ENCODE peak calls at places on chromosomes 3 and 15, in seven cellular contexts. S is hepatocyte, K is HCT116, U is GM23248, Z is PC-3, E is neural progenitor cell, Q is GM23338. B is an unnamed sample.

GRCh38 chr15:67819636-67820035 is 5.7 kb upstream of the SKOR1 start:
- DNase-seq in U (no peak), K (no peak), S (no peak), Z (no peak), Q (peak; percentile 45), E (no peak), B (no peak)

GRCh38 chr15:32781781-32782180 is 64.0 kb downstream of the GREM1 start:
- DNase-seq in S (no peak), Q (peak; percentile 17), E (no peak), K (no peak), Z (no peak), U (no peak), B (no peak)

GRCh38 chr3:182567666-182568065 is 225.6 kb upstream of the ATP11B start:
- DNase-seq in S (peak; percentile 25), Z (no peak), E (peak; percentile 13), Q (peak; percentile 67), U (no peak), K (no peak), B (no peak)

GRCh38 chr15:80924278-80924677 is 65.3 kb downstream of the MESD start:
- DNase-seq in Q (no peak), K (no peak), S (no peak), U (no peak), Z (no peak), E (no peak), B (no peak)

GRCh38 chr3:18745472-18745871 is 320.3 kb upstream of the SATB1 start:
- DNase-seq in Q (no peak), U (no peak), S (no peak), Z (no peak), K (no peak), E (no peak), B (no peak)

GRCh38 chr15:76330281-76330680 is 6.3 kb upstream of the ISL2 start:
- DNase-seq in S (no peak), Q (peak; percentile 82), K (no peak), Z (peak; percentile 79), U (peak; percentile 75), E (peak; percentile 76), B (no peak)

GRCh38 chr3:193605876-193606275 is 12.9 kb downstream of the OPA1 start:
- DNase-seq in Q (peak; percentile 92), U (peak; percentile 72), S (peak; percentile 82), Z (peak; percentile 88), K (peak; percentile 56), E (peak; percentile 80), B (peak; percentile 73)

GRCh38 chr3:49869525-49870126 is at the start of gene CAMKV:
- DNase-seq in Q (peak; percentile 80), S (peak; percentile 44), Z (no peak), U (peak; percentile 24), K (no peak), E (peak; percentile 83), B (peak; percentile 35)

GRCh38 chr3:157066335-157067071 is 93.4 kb downstream of the CCNL1 start:
- DNase-seq in U (peak; percentile 75), K (no peak), E (no peak), Z (peak; percentile 61), S (no peak), Q (no peak), B (no peak)

GRCh38 chr15:29818141-29818540 is 4.1 kb downstream of the TJP1 start:
- DNase-seq in S (no peak), E (no peak), Z (peak; percentile 85), K (no peak), Q (no peak), U (peak; percentile 36), B (no peak)

GRCh38 chr3:1195922-1196321 is 103.1 kb downstream of the CNTN6 start:
- DNase-seq in Z (no peak), S (peak; percentile 32), K (no peak), Q (no peak), E (no peak), U (peak; percentile 88), B (no peak)

GRCh38 chr3:115236496-115236895 is 89.4 kb upstream of the ZBTB20 start:
- DNase-seq in S (no peak), E (no peak), Z (no peak), Q (no peak), U (no peak), K (no peak), B (no peak)

GRCh38 chr15:73388256-73388781 is 19.6 kb upstream of the HCN4 start:
- DNase-seq in Q (peak; percentile 30), E (no peak), U (peak; percentile 68), K (peak; percentile 72), S (peak; percentile 55), Z (peak; percentile 89), B (no peak)

GRCh38 chr3:191952609-191953008 is 491.6 kb downstream of the PYDC2 start:
- DNase-seq in E (no peak), Q (no peak), Z (no peak), S (no peak), U (no peak), K (no peak), B (no peak)

GRCh38 chr15:73326157-73326556 is 42.6 kb downstream of the HCN4 start:
- DNase-seq in S (no peak), U (no peak), E (no peak), K (no peak), Q (no peak), Z (no peak), B (no peak)

GRCh38 chr15:99110581-99111320 is 5.9 kb downstream of the SYNM start:
- DNase-seq in E (no peak), U (peak; percentile 31), Q (no peak), K (no peak), Z (no peak), S (no peak), B (no peak)

GRCh38 chr3:29696311-29696710 is 415.4 kb downstream of the RBMS3 start:
- DNase-seq in Z (no peak), Q (no peak), K (no peak), U (peak; percentile 55), E (no peak), S (no peak), B (no peak)

GRCh38 chr3:176950743-176951142 is 246.5 kb downstream of the TBL1XR1 start:
- DNase-seq in U (peak; percentile 86), Z (peak; percentile 71), E (no peak), K (no peak), Q (no peak), S (no peak), B (no peak)

GRCh38 chr3:101279162-101279561 is 41.2 kb downstream of the IMPG2 start:
- DNase-seq in Z (peak; percentile 61), E (no peak), U (peak; percentile 33), S (no peak), K (no peak), Q (no peak), B (no peak)

GRCh38 chr3:144055604-144056003 is 84.0 kb downstream of the DIPK2A start:
- DNase-seq in Q (no peak), K (no peak), U (peak; percentile 40), S (no peak), E (no peak), Z (peak; percentile 68), B (no peak)

GRCh38 chr3:20256144-20256543 is 70.1 kb upstream of the SGO1 start:
- DNase-seq in E (no peak), S (no peak), K (no peak), Z (peak; percentile 51), Q (no peak), U (no peak), B (no peak)

DNA sequence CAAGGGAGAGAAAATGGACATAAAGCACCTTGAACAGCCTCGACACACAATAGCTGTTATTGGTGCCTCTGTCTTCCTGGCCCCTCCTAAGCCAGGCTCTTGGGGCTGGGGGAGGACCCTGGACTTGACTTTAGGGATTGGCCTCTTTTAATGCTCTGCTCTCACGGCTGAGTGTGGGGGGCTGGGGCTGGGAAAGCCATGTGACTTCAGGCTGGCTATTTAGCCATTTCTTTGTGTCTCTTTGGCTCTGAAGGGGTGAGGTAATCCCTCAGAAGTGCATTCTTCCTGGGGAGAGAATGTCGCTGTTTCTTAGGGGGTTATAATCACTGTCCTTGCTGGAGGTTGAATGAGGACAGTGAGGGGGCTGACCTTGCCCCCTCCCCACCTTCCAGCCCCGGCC is 26.2 kb downstream of the MAGEF1 start:
- DNase-seq in E (peak; percentile 68), Q (peak; percentile 53), S (peak; percentile 62), K (no peak), Z (no peak), U (no peak), B (no peak)
- H3K4me1 ChIP-seq in E (peaks cover 11% of the 10 kb centered on the region), Q (peaks cover 11% of the 10 kb centered on the region), S (peaks cover 40% of the 10 kb centered on the region), K (peaks cover 6% of the 10 kb centered on the region), Z (peaks cover 12% of the 10 kb centered on the region), U (peaks cover 17% of the 10 kb centered on the region), B (no peaks in the 10 kb centered on the region)

GRCh38 chr3:128352326-128352725 is 114.4 kb downstream of the DNAJB8 start:
- DNase-seq in Z (no peak), Q (no peak), S (no peak), E (no peak), U (no peak), K (no peak), B (no peak)

GRCh38 chr3:128353361-128353965 is 113.2 kb downstream of the DNAJB8 start:
- DNase-seq in U (no peak), E (no peak), K (no peak), S (no peak), Z (no peak), Q (no peak), B (no peak)

GRCh38 chr3:128353991-128354687 is 112.6 kb downstream of the DNAJB8 start:
- DNase-seq in E (no peak), K (no peak), U (no peak), Z (no peak), Q (no peak), S (no peak), B (no peak)

GRCh38 chr3:128349963-128350599 is 116.6 kb downstream of the DNAJB8 start:
- DNase-seq in S (no peak), E (no peak), K (no peak), Z (no peak), Q (no peak), U (no peak), B (no peak)

GRCh38 chr3:128351476-128352085 is 115.1 kb downstream of the DNAJB8 start:
- DNase-seq in Q (no peak), Z (no peak), E (no peak), K (no peak), U (no peak), S (no peak), B (no peak)
- TF ChIP-seq EZH2phosphoT487 in Q (no peak), Z (no peak), E (no peak), K (no peak), U (no peak), S (no peak), B (no peak)

DNA sequence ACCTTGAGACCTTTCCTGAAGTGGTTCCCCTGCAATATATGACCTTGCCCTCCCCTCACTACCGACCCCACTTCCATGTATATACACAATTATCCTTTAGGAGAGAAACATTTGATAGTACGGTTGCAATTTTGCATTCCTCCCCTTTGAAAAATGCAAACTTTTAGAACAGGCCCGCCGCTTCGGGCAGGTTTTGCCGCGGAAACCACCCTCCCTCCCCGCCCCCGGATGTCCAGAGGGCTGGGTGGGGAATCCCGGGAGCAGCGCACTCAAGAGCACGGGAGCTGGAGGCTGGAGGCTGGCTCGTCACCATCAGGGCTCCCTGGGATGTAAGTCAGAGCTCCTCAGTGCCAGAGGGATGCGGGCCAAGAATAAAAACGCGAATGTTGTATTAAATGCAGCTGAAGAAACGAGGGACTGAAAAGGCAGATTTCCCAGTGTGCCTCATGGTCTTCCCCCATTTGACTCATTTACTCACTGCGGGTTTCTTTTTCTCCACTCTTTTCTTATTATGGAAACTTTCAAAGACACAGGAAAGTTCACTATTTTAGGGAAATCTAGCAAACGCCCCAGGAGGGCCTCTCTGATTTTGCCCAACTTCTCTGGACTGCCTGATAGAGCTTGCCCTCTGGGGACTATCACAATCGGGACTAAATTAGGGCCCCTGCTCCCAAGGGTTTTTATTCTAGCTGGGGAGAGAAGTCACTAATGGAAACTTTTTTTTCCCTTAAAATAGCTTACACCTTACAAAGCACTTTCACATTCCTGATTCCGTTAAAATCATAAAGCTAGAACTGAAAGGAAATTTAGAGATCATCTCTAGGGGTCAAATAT is 2.9 kb upstream of the USP3 start:
- DNase-seq in Z (peak; percentile 79), E (peak; percentile 48), U (peak; percentile 96), Q (peak; percentile 62), S (peak; percentile 88), K (no peak), B (peak; percentile 31)
- H3K4me1 ChIP-seq in Z (peaks cover 62% of the 10 kb centered on the region), E (peaks cover 15% of the 10 kb centered on the region), U (peaks cover 23% of the 10 kb centered on the region), Q (peaks cover 55% of the 10 kb centered on the region), S (peaks cover 38% of the 10 kb centered on the region), K (peaks cover 55% of the 10 kb centered on the region), B (peaks cover 71% of the 10 kb centered on the region)

GRCh38 chr3:61521229-61521628 is 40.1 kb upstream of the PTPRG start:
- DNase-seq in S (no peak), E (no peak), Z (no peak), Q (peak; percentile 33), U (no peak), K (no peak), B (no peak)
- TF ChIP-seq EZH2phosphoT487 in S (no peak), E (no peak), Z (no peak), Q (no peak), U (no peak), K (no peak), B (no peak)